ENCODE peak calls at places on chromosomes 13 and 19, in eight cellular contexts. One of them, this sample, is unnamed. For H3K4me1, the result is how much of the 10 kb centered on the place peaks cover.

GRCh38 chr13:106917673-106918652 is 350.0 kb upstream of the ARGLU1 start:
- DNase-seq in IMR-90: peak
- DNase-seq in OCI-LY7: peak
- DNase-seq in heart left ventricle: peak
- DNase-seq in cardiac muscle cell: peak
- DNase-seq in aorta: peak
- DNase-seq in SJSA1: peak
- DNase-seq in K562: peak
- DNase-seq in this sample: peak

GRCh38 chr19:6039541-6040225 is 61.7 kb upstream of the RANBP3 start:
- DNase-seq in K562: no peak
- DNase-seq in aorta: peak
- DNase-seq in SJSA1: no peak
- DNase-seq in IMR-90: no peak
- DNase-seq in heart left ventricle: no peak
- DNase-seq in cardiac muscle cell: no peak
- DNase-seq in OCI-LY7: no peak
- DNase-seq in this sample: peak

GRCh38 chr13:100300213-100300612 is 211.3 kb downstream of the PCCA start:
- DNase-seq in heart left ventricle: no peak
- DNase-seq in aorta: no peak
- DNase-seq in SJSA1: no peak
- DNase-seq in IMR-90: no peak
- DNase-seq in cardiac muscle cell: no peak
- DNase-seq in OCI-LY7: no peak
- DNase-seq in K562: no peak
- DNase-seq in this sample: no peak

GRCh38 chr19:30135358-30135757 is 193.3 kb downstream of the URI1 start:
- DNase-seq in K562: no peak
- DNase-seq in IMR-90: no peak
- DNase-seq in heart left ventricle: no peak
- DNase-seq in OCI-LY7: no peak
- DNase-seq in cardiac muscle cell: no peak
- DNase-seq in SJSA1: no peak
- DNase-seq in aorta: peak
- DNase-seq in this sample: no peak

GRCh38 chr19:1624458-1624857 is 19.2 kb upstream of the UQCR11 start:
- DNase-seq in IMR-90: peak
- DNase-seq in K562: peak
- DNase-seq in cardiac muscle cell: peak
- DNase-seq in aorta: peak
- DNase-seq in SJSA1: no peak
- DNase-seq in heart left ventricle: peak
- DNase-seq in OCI-LY7: peak
- DNase-seq in this sample: no peak

GRCh38 chr19:46753420-46754155 is 7.3 kb upstream of the STRN4 start:
- DNase-seq in heart left ventricle: no peak
- DNase-seq in OCI-LY7: peak
- DNase-seq in SJSA1: no peak
- DNase-seq in IMR-90: no peak
- DNase-seq in K562: peak
- DNase-seq in aorta: peak
- DNase-seq in cardiac muscle cell: peak
- DNase-seq in this sample: no peak

GRCh38 chr13:23372264-23372905 is 61.1 kb downstream of the SACS start:
- DNase-seq in K562: no peak
- DNase-seq in IMR-90: peak
- DNase-seq in SJSA1: no peak
- DNase-seq in heart left ventricle: no peak
- DNase-seq in OCI-LY7: no peak
- DNase-seq in cardiac muscle cell: peak
- DNase-seq in aorta: no peak
- DNase-seq in this sample: no peak

GRCh38 chr13:113062691-113063090 is 42.9 kb upstream of the F7 start:
- DNase-seq in K562: no peak
- DNase-seq in heart left ventricle: no peak
- DNase-seq in OCI-LY7: no peak
- DNase-seq in cardiac muscle cell: no peak
- DNase-seq in SJSA1: no peak
- DNase-seq in IMR-90: no peak
- DNase-seq in aorta: peak
- DNase-seq in this sample: no peak

GRCh38 chr19:50708179-50708879 is 11.3 kb downstream of the SHANK1 start:
- DNase-seq in SJSA1: no peak
- DNase-seq in aorta: no peak
- DNase-seq in cardiac muscle cell: no peak
- DNase-seq in heart left ventricle: no peak
- DNase-seq in OCI-LY7: no peak
- DNase-seq in IMR-90: peak
- DNase-seq in K562: no peak
- DNase-seq in this sample: no peak

GRCh38 chr19:873084-874019 is 13.9 kb downstream of the CFD start:
- DNase-seq in IMR-90: peak
- DNase-seq in K562: peak
- DNase-seq in SJSA1: no peak
- DNase-seq in heart left ventricle: no peak
- DNase-seq in cardiac muscle cell: peak
- DNase-seq in OCI-LY7: peak
- DNase-seq in aorta: no peak
- DNase-seq in this sample: no peak

GRCh38 chr19:44204772-44205171 is 7.6 kb upstream of the ZNF227 start:
- DNase-seq in K562: no peak
- DNase-seq in aorta: no peak
- DNase-seq in cardiac muscle cell: no peak
- DNase-seq in SJSA1: no peak
- DNase-seq in IMR-90: no peak
- DNase-seq in heart left ventricle: no peak
- DNase-seq in OCI-LY7: no peak
- DNase-seq in this sample: no peak

GRCh38 chr19:7562646-7563393 is 27.3 kb downstream of the PNPLA6 start:
- DNase-seq in K562: peak
- DNase-seq in aorta: no peak
- DNase-seq in SJSA1: no peak
- DNase-seq in cardiac muscle cell: peak
- DNase-seq in IMR-90: no peak
- DNase-seq in heart left ventricle: no peak
- DNase-seq in OCI-LY7: no peak
- DNase-seq in this sample: no peak

GRCh38 chr13:21130116-21130515 is 46.2 kb downstream of the SKA3 start:
- DNase-seq in IMR-90: no peak
- DNase-seq in SJSA1: no peak
- DNase-seq in OCI-LY7: no peak
- DNase-seq in heart left ventricle: no peak
- DNase-seq in K562: no peak
- DNase-seq in aorta: no peak
- DNase-seq in cardiac muscle cell: no peak
- DNase-seq in this sample: no peak

GRCh38 chr13:20609145-20609544 is 42.2 kb downstream of the IFT88 start:
- DNase-seq in SJSA1: peak
- DNase-seq in aorta: no peak
- DNase-seq in K562: no peak
- DNase-seq in IMR-90: peak
- DNase-seq in cardiac muscle cell: peak
- DNase-seq in OCI-LY7: no peak
- DNase-seq in heart left ventricle: no peak
- DNase-seq in this sample: no peak

GRCh38 chr13:27796544-27797227 is 4.4 kb downstream of the GSX1 start:
- DNase-seq in OCI-LY7: no peak
- DNase-seq in K562: no peak
- DNase-seq in aorta: no peak
- DNase-seq in heart left ventricle: no peak
- DNase-seq in SJSA1: no peak
- DNase-seq in IMR-90: no peak
- DNase-seq in cardiac muscle cell: no peak
- DNase-seq in this sample: no peak

GRCh38 chr13:19618925-19619324 is 14.5 kb upstream of the MPHOSPH8 start:
- DNase-seq in IMR-90: peak
- DNase-seq in K562: peak
- DNase-seq in OCI-LY7: peak
- DNase-seq in cardiac muscle cell: peak
- DNase-seq in SJSA1: no peak
- DNase-seq in aorta: no peak
- DNase-seq in heart left ventricle: no peak
- DNase-seq in this sample: no peak

GRCh38 chr13:99442273-99442895 is 58.9 kb upstream of the TM9SF2 start:
- DNase-seq in heart left ventricle: no peak
- DNase-seq in OCI-LY7: peak
- DNase-seq in SJSA1: peak
- DNase-seq in IMR-90: peak
- DNase-seq in aorta: no peak
- DNase-seq in cardiac muscle cell: peak
- DNase-seq in K562: peak
- DNase-seq in this sample: no peak

GRCh38 chr19:1754651-1755466 is 1.6 kb downstream of the ONECUT3 start:
- DNase-seq in IMR-90: no peak
- DNase-seq in SJSA1: no peak
- DNase-seq in aorta: no peak
- DNase-seq in OCI-LY7: no peak
- DNase-seq in heart left ventricle: no peak
- DNase-seq in K562: peak
- DNase-seq in cardiac muscle cell: no peak
- DNase-seq in this sample: no peak

GRCh38 chr13:114066956-114067355 is 65.5 kb downstream of the RASA3 start:
- DNase-seq in OCI-LY7: no peak
- DNase-seq in IMR-90: no peak
- DNase-seq in cardiac muscle cell: no peak
- DNase-seq in aorta: peak
- DNase-seq in heart left ventricle: no peak
- DNase-seq in SJSA1: no peak
- DNase-seq in K562: no peak
- DNase-seq in this sample: no peak

GRCh38 chr13:88919970-88920628 is 1248.9 kb downstream of the SLITRK5 start:
- DNase-seq in heart left ventricle: no peak
- DNase-seq in OCI-LY7: no peak
- DNase-seq in SJSA1: no peak
- DNase-seq in IMR-90: no peak
- DNase-seq in aorta: no peak
- DNase-seq in cardiac muscle cell: no peak
- DNase-seq in K562: no peak
- DNase-seq in this sample: no peak

GRCh38 chr19:4233282-4233853 is 4.0 kb downstream of the EBI3 start:
- DNase-seq in heart left ventricle: peak
- DNase-seq in cardiac muscle cell: peak
- DNase-seq in SJSA1: no peak
- DNase-seq in K562: peak
- DNase-seq in IMR-90: peak
- DNase-seq in aorta: no peak
- DNase-seq in OCI-LY7: peak
- DNase-seq in this sample: no peak

GRCh38 chr13:66558511-66558910 is 671.6 kb downstream of the PCDH9 start:
- DNase-seq in heart left ventricle: no peak
- DNase-seq in K562: peak
- DNase-seq in SJSA1: no peak
- DNase-seq in OCI-LY7: peak
- DNase-seq in aorta: no peak
- DNase-seq in cardiac muscle cell: peak
- DNase-seq in IMR-90: peak
- DNase-seq in this sample: no peak
- H3K27ac ChIP-seq in heart left ventricle: no peak
- H3K27ac ChIP-seq in K562: peak
- H3K27ac ChIP-seq in SJSA1: no peak
- H3K27ac ChIP-seq in OCI-LY7: peak
- H3K27ac ChIP-seq in aorta: no peak
- H3K27ac ChIP-seq in cardiac muscle cell: no peak
- H3K27ac ChIP-seq in IMR-90: no peak
- H3K27ac ChIP-seq in this sample: no peak

GRCh38 chr19:52690395-52691214 is 44.2 kb downstream of the ZNF611 start:
- DNase-seq in SJSA1: peak
- DNase-seq in K562: peak
- DNase-seq in IMR-90: peak
- DNase-seq in OCI-LY7: peak
- DNase-seq in heart left ventricle: peak
- DNase-seq in cardiac muscle cell: peak
- DNase-seq in aorta: peak
- DNase-seq in this sample: peak

GRCh38 chr19:52689804-52690394 is 44.9 kb downstream of the ZNF611 start:
- DNase-seq in IMR-90: no peak
- DNase-seq in SJSA1: no peak
- DNase-seq in aorta: peak
- DNase-seq in cardiac muscle cell: peak
- DNase-seq in K562: peak
- DNase-seq in heart left ventricle: peak
- DNase-seq in OCI-LY7: no peak
- DNase-seq in this sample: peak

GRCh38 chr19:52685811-52686210 is 47.7 kb upstream of the ZNF83 start:
- DNase-seq in OCI-LY7: no peak
- DNase-seq in IMR-90: no peak
- DNase-seq in K562: no peak
- DNase-seq in cardiac muscle cell: no peak
- DNase-seq in SJSA1: no peak
- DNase-seq in heart left ventricle: no peak
- DNase-seq in aorta: no peak
- DNase-seq in this sample: no peak

GRCh38 chr19:52687658-52688057 is 47.2 kb downstream of the ZNF611 start:
- DNase-seq in cardiac muscle cell: no peak
- DNase-seq in K562: no peak
- DNase-seq in heart left ventricle: no peak
- DNase-seq in IMR-90: no peak
- DNase-seq in aorta: no peak
- DNase-seq in SJSA1: no peak
- DNase-seq in OCI-LY7: no peak
- DNase-seq in this sample: no peak

DNA sequence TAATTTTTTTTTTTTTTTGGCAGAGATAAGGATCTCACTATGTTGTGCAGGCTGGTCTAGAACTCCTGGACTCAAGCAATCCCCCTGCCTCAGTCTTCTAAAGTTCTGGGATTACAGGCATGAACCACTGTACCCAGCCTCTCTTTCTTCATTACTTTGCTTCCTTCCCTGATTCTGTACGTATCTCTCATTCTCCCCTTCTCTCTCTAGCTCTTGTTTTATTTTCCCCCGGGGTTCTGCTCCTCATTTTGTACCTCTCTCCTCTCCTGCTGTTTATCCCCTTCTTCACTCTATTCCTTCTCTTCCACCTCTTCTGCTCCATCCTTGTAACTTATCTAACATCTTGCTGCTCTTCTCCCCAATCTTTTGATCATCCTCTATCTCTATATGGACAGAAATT is 46.5 kb downstream of the ZNF611 start:
- DNase-seq in cardiac muscle cell: no peak
- DNase-seq in aorta: no peak
- DNase-seq in OCI-LY7: no peak
- DNase-seq in IMR-90: no peak
- DNase-seq in heart left ventricle: no peak
- DNase-seq in SJSA1: no peak
- DNase-seq in K562: no peak
- DNase-seq in this sample: no peak
- H3K4me3 ChIP-seq in cardiac muscle cell: no peak
- H3K4me3 ChIP-seq in aorta: no peak
- H3K4me3 ChIP-seq in OCI-LY7: no peak
- H3K4me3 ChIP-seq in IMR-90: no peak
- H3K4me3 ChIP-seq in heart left ventricle: no peak
- H3K4me3 ChIP-seq in SJSA1: no peak
- H3K4me3 ChIP-seq in K562: peak
- H3K4me3 ChIP-seq in this sample: no peak

GRCh38 chr13:33251131-33251629 is 34.4 kb downstream of the STARD13 start:
- DNase-seq in cardiac muscle cell: peak
- DNase-seq in K562: no peak
- DNase-seq in aorta: peak
- DNase-seq in SJSA1: peak
- DNase-seq in heart left ventricle: peak
- DNase-seq in IMR-90: peak
- DNase-seq in OCI-LY7: no peak
- DNase-seq in this sample: no peak
- H3K4me1 ChIP-seq in cardiac muscle cell: under half
- H3K4me1 ChIP-seq in K562: under half
- H3K4me1 ChIP-seq in aorta: under half
- H3K4me1 ChIP-seq in SJSA1: under half
- H3K4me1 ChIP-seq in heart left ventricle: under half
- H3K4me1 ChIP-seq in IMR-90: under half
- H3K4me1 ChIP-seq in OCI-LY7: under half
- H3K4me1 ChIP-seq in this sample: under half

GRCh38 chr19:18878858-18879578 is 16.9 kb downstream of the CERS1 start:
- DNase-seq in OCI-LY7: no peak
- DNase-seq in cardiac muscle cell: no peak
- DNase-seq in SJSA1: no peak
- DNase-seq in heart left ventricle: no peak
- DNase-seq in IMR-90: no peak
- DNase-seq in aorta: no peak
- DNase-seq in K562: no peak
- DNase-seq in this sample: no peak
- H3K27ac ChIP-seq in OCI-LY7: no peak
- H3K27ac ChIP-seq in cardiac muscle cell: no peak
- H3K27ac ChIP-seq in SJSA1: no peak
- H3K27ac ChIP-seq in heart left ventricle: no peak
- H3K27ac ChIP-seq in IMR-90: no peak
- H3K27ac ChIP-seq in aorta: no peak
- H3K27ac ChIP-seq in K562: no peak
- H3K27ac ChIP-seq in this sample: no peak